ENCODE peak calls at places on chromosomes 4 and X, in five cellular contexts. U, P, A, Y and S are unnamed samples.

GRCh38 chr4:16995451-16995850 is 97.0 kb upstream of the LDB2 start:
- DNase-seq in U (no peak), A (no peak), Y (no peak), P (peak), S (no peak)

GRCh38 chr4:36341936-36342335 is 60.5 kb downstream of the DTHD1 start:
- DNase-seq in A (no peak), U (no peak), P (no peak), Y (no peak), S (no peak)

GRCh38 chrX:123878177-123878576 is 18.3 kb downstream of the XIAP start:
- DNase-seq in A (no peak), P (no peak), Y (peak), U (no peak), S (no peak)

GRCh38 chrX:118853596-118853995 is 30.0 kb downstream of the ZCCHC12 start:
- DNase-seq in Y (no peak), A (no peak), U (no peak), P (no peak), S (no peak)

GRCh38 chrX:129777218-129777768 is 2.5 kb upstream of the SASH3 start:
- DNase-seq in A (no peak), U (no peak), Y (no peak), P (no peak), S (peak)

GRCh38 chr4:87005369-87005689 is 70.5 kb downstream of the AFF1 start:
- DNase-seq in A (no peak), U (no peak), Y (no peak), P (peak), S (no peak)

GRCh38 chr4:87130985-87131753 is 89.2 kb downstream of the KLHL8 start:
- DNase-seq in P (no peak), Y (no peak), U (no peak), A (peak), S (peak)

GRCh38 chr4:37453004-37453360 is 208.4 kb downstream of the NWD2 start:
- DNase-seq in U (no peak), Y (peak), A (peak), P (peak), S (peak)

GRCh38 chr4:186471441-186471840 is 83.9 kb downstream of the MTNR1A start:
- DNase-seq in U (no peak), P (no peak), Y (no peak), A (no peak), S (no peak)

GRCh38 chr4:67873116-67873515 is 10.7 kb downstream of the TMPRSS11D start:
- DNase-seq in A (no peak), Y (no peak), U (no peak), P (peak), S (peak)

GRCh38 chrX:129744881-129745321 is 6.1 kb downstream of the XPNPEP2 start:
- DNase-seq in U (no peak), P (no peak), Y (no peak), A (no peak), S (no peak)

GRCh38 chrX:41922125-41922521 is 1.2 kb downstream of the CASK start:
- DNase-seq in U (no peak), P (peak), A (peak), Y (peak), S (peak)

GRCh38 chrX:69136546-69137331 is 28.5 kb downstream of the PJA1 start:
- DNase-seq in A (peak), Y (no peak), P (no peak), U (no peak), S (no peak)

GRCh38 chr4:72314869-72315268 is 254.2 kb downstream of the ADAMTS3 start:
- DNase-seq in U (no peak), Y (peak), A (no peak), P (peak), S (peak)

GRCh38 chrX:150365953-150366911 is 3.1 kb downstream of the MAMLD1 start:
- DNase-seq in Y (peak), A (peak), P (peak), U (no peak), S (peak)

GRCh38 chr4:130479020-130479419 is 1383.1 kb downstream of the C4orf33 start:
- DNase-seq in A (no peak), P (peak), Y (peak), U (no peak), S (peak)

GRCh38 chr4:85755285-85755684 is 280.3 kb downstream of the ARHGAP24 start:
- DNase-seq in Y (no peak), A (no peak), U (no peak), P (no peak), S (no peak)

GRCh38 chr4:7043521-7044414 is 596 bp downstream of the TADA2B start:
- DNase-seq in U (no peak), Y (peak), A (no peak), P (peak), S (peak)

GRCh38 chr4:105808459-105809041 is 86.7 kb upstream of the NPNT start:
- DNase-seq in Y (peak), A (no peak), U (peak), P (peak), S (peak)

GRCh38 chrX:32150141-32150540 is 1061.2 kb downstream of the DMD start:
- DNase-seq in Y (no peak), A (no peak), U (no peak), P (no peak), S (no peak)

GRCh38 chr4:5037553-5038551 is 13.4 kb upstream of the STK32B start:
- DNase-seq in U (no peak), P (peak), A (no peak), Y (peak), S (peak)

GRCh38 chrX:106168107-106168506 is at the start of gene PWWP3B:
- DNase-seq in U (no peak), Y (no peak), P (no peak), A (peak), S (peak)

GRCh38 chrX:138945219-138945618 is 233.7 kb upstream of the FGF13 start:
- DNase-seq in U (no peak), A (no peak), Y (no peak), P (peak), S (peak)

GRCh38 chrX:49079489-49080428 is at the start of gene WDR45:
- DNase-seq in U (no peak), A (peak), Y (peak), P (peak), S (peak)

GRCh38 chr4:2241410-2242353 is at the start of the genes HAUS3 and POLN:
- DNase-seq in Y (peak), P (peak), A (peak), U (peak), S (peak)

GRCh38 chr4:2245787-2246275 is 3.9 kb upstream of the HAUS3 start:
- DNase-seq in U (no peak), Y (no peak), A (no peak), P (no peak), S (no peak)

GRCh38 chr4:2244947-2245786 is 3.2 kb upstream of the HAUS3 start:
- DNase-seq in U (no peak), P (no peak), Y (no peak), A (no peak), S (peak)

GRCh38 chr4:2246384-2247127 is 4.6 kb upstream of the HAUS3 start:
- DNase-seq in P (no peak), Y (no peak), A (no peak), U (no peak), S (no peak)

DNA sequence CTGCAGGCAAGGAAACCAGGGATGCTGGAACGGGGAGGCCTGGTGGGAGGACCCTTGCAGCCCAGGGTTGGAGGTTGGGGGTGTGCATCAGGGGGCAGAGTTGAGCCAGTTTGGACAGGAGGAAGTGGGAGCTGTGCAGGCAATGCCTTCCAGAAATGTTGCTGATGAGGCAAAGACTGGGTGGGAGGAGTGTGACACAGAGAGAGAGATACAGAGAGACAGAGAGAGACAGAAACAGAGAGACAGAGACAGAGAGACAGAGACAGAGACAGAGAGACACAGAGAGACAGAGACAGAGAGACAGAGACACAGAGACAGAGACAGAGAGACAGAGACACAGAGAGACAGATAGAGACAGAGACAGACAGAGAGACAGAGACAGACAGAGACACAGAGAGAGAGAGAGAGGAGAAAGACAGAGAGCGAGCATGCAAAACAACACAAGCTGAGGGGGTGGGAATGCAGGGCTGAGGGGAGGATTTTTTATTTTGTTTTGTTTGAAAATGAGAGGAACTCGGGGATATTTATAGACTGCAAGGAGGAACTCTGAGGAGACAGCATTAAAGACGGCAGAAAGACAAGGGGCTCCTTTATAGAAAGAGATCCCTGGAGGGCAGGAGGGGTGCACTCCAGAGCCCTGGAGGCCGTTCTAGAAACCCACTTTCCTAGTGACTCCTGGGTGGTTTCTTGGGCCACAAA is 1.9 kb upstream of the HAUS3 start:
- DNase-seq in U (no peak), Y (peak), A (no peak), P (peak), S (no peak)
- TF ChIP-seq CTCF in U (no peak), Y (peak), A (peak), P (peak), S (no peak)

DNA sequence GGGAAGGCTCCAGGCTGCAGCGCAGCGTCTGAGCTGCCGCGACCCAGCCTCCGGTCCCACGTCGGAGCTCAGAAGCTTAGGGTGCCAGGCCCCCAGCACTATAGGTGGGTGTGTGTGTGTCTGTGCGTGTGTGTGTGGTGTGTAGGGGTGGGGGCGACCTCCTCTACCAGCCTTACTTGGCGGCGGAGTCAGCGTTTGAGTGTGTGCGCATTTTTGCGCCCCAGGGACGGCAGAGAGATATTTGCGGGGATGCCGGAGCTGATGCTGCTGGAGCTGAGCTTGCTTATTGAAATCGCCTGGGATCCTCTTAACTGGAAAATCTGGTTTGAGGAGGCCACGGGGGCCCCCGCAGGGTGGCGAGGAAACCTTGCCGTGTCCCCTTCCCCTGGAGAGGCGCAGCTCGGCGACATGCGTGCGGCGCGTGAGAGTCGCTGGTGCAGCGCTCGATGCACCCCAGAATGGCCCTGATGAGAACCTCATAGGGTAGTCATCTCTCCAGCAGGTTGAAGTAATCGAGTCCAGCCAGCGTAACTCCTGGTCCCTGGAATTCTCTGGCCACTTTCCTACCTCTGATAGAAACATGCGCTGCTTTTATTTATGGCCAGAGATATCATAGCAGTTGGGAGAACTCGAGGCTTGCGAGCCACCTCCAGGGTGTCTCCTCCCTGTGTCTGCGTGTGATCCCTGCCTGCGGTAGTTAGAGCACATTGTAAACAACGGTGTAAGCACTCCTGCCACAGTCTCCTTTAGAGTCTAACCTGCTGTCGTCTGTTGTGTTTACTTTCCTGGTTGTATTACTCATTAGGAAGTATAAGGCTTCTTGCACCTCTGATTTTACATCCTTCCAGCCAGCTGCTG is 2.7 kb downstream of the ADGRL3 start:
- DNase-seq in P (no peak), U (no peak), Y (no peak), A (peak), S (peak)
- H3K4me3 ChIP-seq in P (no peak), U (peak), Y (peak), A (peak), S (peak)

GRCh38 chrX:53239474-53239873 is 14.5 kb upstream of the KDM5C start:
- DNase-seq in A (no peak), Y (no peak), U (no peak), P (no peak), S (no peak)
- TF ChIP-seq CTCF in A (peak), Y (peak), U (no peak), P (no peak), S (no peak)

GRCh38 chr4:182093431-182093831 is 149.8 kb upstream of the TENM3 start:
- DNase-seq in Y (no peak), A (no peak), P (no peak), U (no peak), S (no peak)

GRCh38 chr4:182091128-182091527 is 152.1 kb upstream of the TENM3 start:
- DNase-seq in P (no peak), U (no peak), Y (no peak), A (no peak), S (no peak)

GRCh38 chr4:182093947-182094346 is 149.3 kb upstream of the TENM3 start:
- DNase-seq in U (no peak), A (no peak), Y (no peak), P (no peak), S (no peak)

GRCh38 chr4:182089326-182089725 is 153.9 kb upstream of the TENM3 start:
- DNase-seq in P (no peak), Y (no peak), A (peak), U (no peak), S (no peak)

DNA sequence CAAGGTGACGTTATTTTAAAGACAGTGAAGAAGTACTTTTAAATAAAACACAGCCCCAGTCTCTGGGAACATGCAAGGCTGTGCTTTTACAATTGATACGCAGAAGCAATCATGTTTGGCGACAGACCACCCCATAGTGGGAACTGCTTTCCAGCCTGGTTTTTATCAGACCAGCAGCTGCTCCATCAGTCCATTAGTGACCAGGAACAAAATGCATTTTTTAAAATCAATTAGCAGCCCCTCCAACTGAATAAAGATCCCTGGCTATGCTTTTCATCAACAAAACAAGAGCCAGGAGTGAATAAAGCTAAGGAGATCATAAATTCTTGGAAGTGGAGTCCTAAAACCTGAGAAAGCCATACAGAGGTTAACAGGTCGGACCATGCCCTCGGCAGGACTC is 153.0 kb upstream of the TENM3 start:
- DNase-seq in Y (no peak), A (no peak), U (no peak), P (no peak), S (no peak)
- H3K4me3 ChIP-seq in Y (no peak), A (no peak), U (no peak), P (no peak), S (no peak)

DNA sequence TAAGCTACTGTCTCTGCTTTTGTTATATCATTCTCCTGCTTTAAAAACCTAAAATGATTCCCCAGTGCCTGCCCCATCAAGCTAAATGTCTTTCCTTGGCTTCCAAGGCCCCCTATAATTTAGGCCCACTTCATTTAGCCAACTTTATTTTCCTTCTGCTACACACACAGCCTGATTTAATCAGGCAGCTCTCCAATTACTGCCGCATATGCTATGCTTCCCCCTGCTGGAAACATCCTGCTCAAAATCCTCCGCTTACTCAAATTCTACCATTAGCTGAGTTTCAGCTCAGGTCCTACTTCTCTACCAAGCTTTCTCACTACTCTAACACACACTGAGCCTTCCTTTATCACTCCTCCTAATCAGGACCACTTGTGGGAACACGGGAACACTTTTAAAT is 17.0 kb downstream of the LAMP2 start:
- DNase-seq in A (peak), P (peak), Y (peak), U (no peak), S (peak)
- TF ChIP-seq CTCF in A (peak), P (peak), Y (peak), U (no peak), S (peak)

GRCh38 chr4:1204286-1204827 is 32.0 kb upstream of the SPON2 start:
- DNase-seq in U (no peak), P (no peak), A (no peak), Y (no peak), S (no peak)
- H3K4me3 ChIP-seq in U (no peak), P (no peak), A (no peak), Y (no peak), S (no peak)

DNA sequence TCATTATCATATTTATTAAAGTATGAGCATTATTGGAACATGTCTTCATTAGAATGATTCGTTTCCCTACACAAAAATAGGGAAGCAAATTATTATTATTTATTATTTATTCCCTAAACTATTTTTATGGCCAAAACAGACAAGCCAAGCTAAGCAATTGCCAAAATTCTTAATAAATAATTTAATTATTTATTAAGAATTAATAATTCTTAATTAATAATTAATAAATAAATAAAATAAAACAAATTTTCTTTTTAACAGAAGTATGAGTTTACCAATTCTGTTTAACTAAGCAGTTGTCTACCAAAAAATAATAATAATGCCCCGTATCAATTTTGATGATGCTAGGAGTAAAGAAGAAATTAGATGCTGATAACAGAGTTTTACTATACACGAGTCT is 1080.8 kb upstream of the AGA start:
- DNase-seq in A (no peak), P (no peak), U (no peak), Y (no peak), S (no peak)
- TF ChIP-seq CTCF in A (no peak), P (no peak), U (no peak), Y (no peak), S (no peak)

GRCh38 chr4:140291259-140291658 is 82.2 kb upstream of the SCOC start:
- DNase-seq in A (no peak), Y (peak), U (no peak), P (peak), S (peak)

GRCh38 chr4:140289486-140289885 is 84.0 kb upstream of the SCOC start:
- DNase-seq in U (no peak), Y (no peak), P (no peak), A (peak), S (no peak)

GRCh38 chr4:140284449-140284848 is 89.0 kb upstream of the SCOC start:
- DNase-seq in P (no peak), Y (no peak), U (no peak), A (no peak), S (no peak)

GRCh38 chr4:140281828-140282227 is 91.6 kb upstream of the SCOC start:
- DNase-seq in P (no peak), U (no peak), Y (peak), A (no peak), S (peak)

DNA sequence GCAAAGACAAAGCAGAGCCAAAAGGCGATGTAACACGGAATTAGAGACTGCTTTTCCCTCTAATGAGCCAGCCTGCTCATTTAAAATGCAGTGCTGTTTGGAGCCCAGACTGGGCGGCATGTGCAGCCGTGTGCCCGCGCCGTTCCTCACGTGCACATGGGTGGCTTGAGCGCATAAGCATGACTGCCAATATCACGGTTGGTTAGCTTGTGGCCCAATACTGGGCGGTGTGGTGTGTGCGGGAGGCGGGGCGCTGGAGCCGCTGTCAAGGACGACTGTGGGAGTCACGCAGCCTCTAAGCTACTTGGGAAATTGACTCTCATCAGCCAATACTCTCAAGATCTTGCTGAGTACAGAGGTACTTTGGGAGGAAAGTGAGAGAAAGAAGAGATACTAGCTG is 86.9 kb upstream of the SCOC start:
- DNase-seq in U (no peak), P (peak), Y (no peak), A (no peak), S (no peak)
- H3K4me3 ChIP-seq in U (no peak), P (peak), Y (no peak), A (no peak), S (no peak)